ENCODE peak calls at places on chromosomes 13 and 19, in seven cellular contexts. Y is neural progenitor cell, R is fibroblast of lung, B is astrocyte, Q is PC-9, E is PC-3, C is OCI-LY7. T is an unnamed sample.

GRCh38 chr13:76879211-76879875 is 6.9 kb downstream of the KCTD12 start:
- DNase-seq in Q (no peak), Y (no peak), E (peak; percentile 65), C (no peak), B (peak; percentile 64), R (peak; percentile 82), T (no peak)

GRCh38 chr13:40457844-40458243 is 208.6 kb downstream of the FOXO1 start:
- DNase-seq in C (no peak), E (no peak), Q (no peak), B (no peak), Y (no peak), R (no peak), T (no peak)

GRCh38 chr19:2062770-2063169 is 11.7 kb upstream of the MKNK2 start:
- DNase-seq in Q (no peak), C (no peak), R (no peak), E (no peak), Y (no peak), B (no peak), T (no peak)

GRCh38 chr19:48611872-48612271 is 3.0 kb downstream of the FAM83E start:
- DNase-seq in Q (no peak), C (no peak), E (no peak), R (no peak), B (no peak), Y (no peak), T (no peak)

GRCh38 chr19:29831041-29831548 is 19.3 kb downstream of the CCNE1 start:
- DNase-seq in C (no peak), R (no peak), Q (peak; percentile 66), Y (no peak), B (no peak), E (peak; percentile 66), T (peak; percentile 66)

GRCh38 chr13:33678906-33679657 is 138.9 kb upstream of the RFC3 start:
- DNase-seq in C (no peak), Q (peak; percentile 41), R (peak; percentile 34), E (peak; percentile 90), B (peak; percentile 83), Y (no peak), T (no peak)

GRCh38 chr19:7731218-7731595 is 703 bp downstream of the CLEC4G start:
- DNase-seq in Q (no peak), Y (no peak), B (no peak), C (no peak), R (no peak), E (no peak), T (no peak)

GRCh38 chr19:46111376-46111775 is 13.1 kb downstream of the IGFL3 start:
- DNase-seq in C (no peak), Y (no peak), Q (no peak), B (no peak), E (no peak), R (no peak), T (no peak)

GRCh38 chr19:5558101-5558621 is 9.6 kb downstream of the TINCR start:
- DNase-seq in Q (no peak), Y (no peak), C (no peak), E (no peak), R (no peak), B (no peak), T (no peak)

GRCh38 chr13:59671853-59672252 is 491.9 kb downstream of the DIAPH3 start:
- DNase-seq in B (no peak), C (no peak), R (peak; percentile 26), E (no peak), Y (no peak), Q (no peak), T (no peak)

GRCh38 chr13:97982286-97982685 is 28.8 kb downstream of the IPO5 start:
- DNase-seq in E (no peak), C (no peak), B (peak; percentile 54), Y (no peak), Q (no peak), R (peak; percentile 16), T (no peak)

GRCh38 chr13:60312851-60313505 is 84.0 kb upstream of the TDRD3 start:
- DNase-seq in B (peak; percentile 61), Q (no peak), Y (no peak), R (no peak), C (no peak), E (no peak), T (no peak)

GRCh38 chr13:36815069-36815468 is 4.0 kb upstream of the RFXAP start:
- DNase-seq in C (peak; percentile 45), R (peak; percentile 8), B (no peak), Y (no peak), Q (no peak), E (peak; percentile 36), T (no peak)

GRCh38 chr13:50369646-50370045 is 354.4 kb downstream of the KCNRG start:
- DNase-seq in C (no peak), Y (no peak), E (no peak), R (no peak), Q (no peak), B (no peak), T (no peak)

GRCh38 chr13:50361282-50361681 is 346.0 kb downstream of the KCNRG start:
- DNase-seq in E (no peak), C (no peak), Y (no peak), B (no peak), Q (no peak), R (no peak), T (no peak)

GRCh38 chr13:50366488-50367174 is 351.4 kb downstream of the KCNRG start:
- DNase-seq in E (peak; percentile 16), Q (no peak), R (no peak), B (no peak), Y (no peak), C (no peak), T (no peak)

GRCh38 chr13:50365300-50365682 is 350.0 kb downstream of the KCNRG start:
- DNase-seq in C (peak; percentile 48), Q (no peak), R (no peak), E (no peak), Y (no peak), B (no peak), T (no peak)

DNA sequence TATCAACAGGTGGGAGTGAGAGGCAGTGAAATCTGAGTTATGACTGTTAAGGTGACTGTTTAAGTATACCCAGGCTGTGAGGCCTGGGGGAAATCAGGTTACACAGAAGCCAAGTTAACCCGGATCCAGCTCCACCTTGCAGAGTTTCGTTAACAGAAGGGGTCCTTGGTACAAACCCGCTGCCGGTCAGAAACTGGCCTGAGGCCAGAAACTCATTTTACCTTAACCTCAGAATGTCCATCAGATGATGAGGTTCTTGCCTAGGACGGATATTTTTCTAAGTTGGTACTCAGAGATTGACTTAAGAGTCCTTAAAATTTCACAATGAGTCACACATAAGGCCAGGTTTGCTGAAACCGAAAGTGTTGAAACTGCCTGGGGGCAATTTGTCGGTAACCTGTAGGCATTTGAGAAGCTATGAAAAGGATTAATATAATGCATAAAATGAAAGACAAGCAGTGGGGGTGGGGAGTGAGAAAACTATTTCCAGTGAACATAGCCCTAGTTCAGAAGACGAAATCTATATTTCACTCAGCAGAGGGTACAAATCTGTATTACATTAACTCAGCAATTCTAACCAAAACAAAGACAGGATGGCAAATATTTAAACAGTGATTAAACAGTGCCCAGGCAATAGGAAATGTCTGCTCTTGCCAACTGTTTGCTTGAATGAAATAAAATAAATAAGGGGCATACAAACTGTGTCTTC is 350.6 kb downstream of the KCNRG start:
- DNase-seq in C (peak; percentile 56), B (no peak), Q (peak; percentile 73), E (peak; percentile 76), Y (no peak), R (no peak), T (no peak)
- H3K4me3 ChIP-seq in C (peak overlapping the region; percentile 51), B (no peak overlapping the region), Q (peak overlapping the region; percentile 45), E (peak overlapping the region; percentile 57), Y (no peak overlapping the region), R (no peak overlapping the region), T (no peak overlapping the region)

GRCh38 chr13:27423333-27423732 is 1.1 kb upstream of the GTF3A start:
- DNase-seq in R (no peak), E (no peak), Q (no peak), Y (no peak), B (no peak), C (no peak), T (no peak)

GRCh38 chr13:27427663-27428062 is 3.2 kb downstream of the GTF3A start:
- DNase-seq in E (no peak), R (no peak), Y (no peak), B (no peak), C (no peak), Q (no peak), T (no peak)

GRCh38 chr13:27425918-27426630 is 1.7 kb downstream of the GTF3A start:
- DNase-seq in B (peak; percentile 77), E (peak; percentile 87), Y (peak; percentile 67), Q (peak; percentile 67), C (peak; percentile 86), R (peak; percentile 75), T (peak; percentile 67)

GRCh38 chr13:27424246-27425150 is at the start of gene GTF3A:
- DNase-seq in Q (peak; percentile 83), R (peak; percentile 84), Y (peak; percentile 92), E (peak; percentile 88), B (peak; percentile 59), C (peak; percentile 91), T (peak; percentile 30)

DNA sequence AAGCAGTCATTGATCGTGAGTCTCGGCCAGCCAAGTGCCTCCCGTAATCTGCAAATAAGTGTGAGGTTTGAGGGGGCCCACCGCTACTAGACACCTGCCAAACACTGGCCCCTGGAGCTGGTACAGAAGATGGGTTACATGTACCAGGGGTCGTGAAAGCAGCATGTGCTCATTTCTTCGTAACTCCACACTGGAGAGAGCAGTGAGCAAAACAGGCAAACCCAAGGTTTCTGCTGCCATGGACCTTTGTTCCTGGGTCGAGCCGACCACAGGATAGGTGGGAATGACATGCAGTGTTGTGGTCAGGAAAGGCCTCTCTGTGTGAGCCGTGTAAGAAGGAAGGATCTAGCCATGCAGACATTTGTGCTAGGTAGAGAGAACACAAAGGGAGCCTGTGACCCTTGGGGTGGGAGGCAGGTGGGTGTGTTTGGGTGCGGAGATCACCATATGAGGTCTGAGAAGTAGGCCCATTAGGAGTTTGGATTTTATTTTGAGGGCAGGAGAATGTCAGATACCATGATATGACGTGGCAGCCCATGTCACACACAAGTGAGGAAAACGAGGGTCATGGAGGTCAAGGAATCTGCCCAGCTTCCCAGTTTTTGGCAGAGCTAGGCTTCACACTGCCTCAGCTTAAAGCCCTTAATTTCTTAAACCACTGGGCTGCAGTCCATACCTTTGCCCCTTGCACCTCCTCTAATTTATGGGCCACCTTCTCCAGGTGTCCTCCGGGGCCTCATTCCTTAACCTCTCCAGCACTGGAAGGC is 915 bp downstream of the GTF3A start:
- DNase-seq in C (peak; percentile 22), Y (no peak), R (no peak), Q (peak; percentile 3), E (peak; percentile 4), B (peak; percentile 6), T (no peak)
- H3K79me2 ChIP-seq in C (peaks cover 55% of the 10 kb centered on the region), Y (peaks cover 21% of the 10 kb centered on the region), R (peaks cover 22% of the 10 kb centered on the region), Q (peaks cover 49% of the 10 kb centered on the region), E (peaks cover 52% of the 10 kb centered on the region), B (peaks cover 41% of the 10 kb centered on the region), T (peaks cover 22% of the 10 kb centered on the region)

DNA sequence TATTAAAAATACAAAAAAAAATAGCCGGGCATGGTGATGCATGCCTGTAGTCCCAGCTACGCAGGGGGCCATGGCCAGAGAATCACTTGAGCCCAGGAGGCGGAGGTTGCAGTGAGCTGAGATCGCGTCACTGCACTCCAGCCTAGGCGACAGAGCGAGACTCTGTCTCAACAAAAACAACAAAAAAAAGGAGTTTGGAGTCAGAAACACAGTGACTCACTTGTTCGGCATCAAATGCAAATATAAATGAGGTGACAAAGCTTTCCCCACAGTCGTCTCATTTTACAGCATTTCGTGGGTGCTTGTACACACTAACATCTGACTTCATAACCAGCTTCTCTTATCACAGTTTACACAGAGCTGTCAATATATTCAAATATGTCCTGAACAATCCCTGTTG is 11.0 kb downstream of the ZNF665 start:
- DNase-seq in E (peak; percentile 59), C (no peak), B (peak; percentile 91), Y (no peak), R (peak; percentile 74), Q (peak; percentile 15), T (no peak)
- H3K9me3 ChIP-seq in E (peaks cover 5% of the 10 kb centered on the region), C (no peaks in the 10 kb centered on the region), B (peaks cover 6% of the 10 kb centered on the region), Y (no peaks in the 10 kb centered on the region), R (no peaks in the 10 kb centered on the region), Q (peaks cover 25% of the 10 kb centered on the region), T (peaks cover 2% of the 10 kb centered on the region)

GRCh38 chr19:18594824-18595373 is 6.3 kb downstream of the REX1BD start:
- DNase-seq in Y (peak; percentile 33), E (no peak), Q (no peak), C (no peak), B (no peak), R (no peak), T (no peak)
- H3K4me3 ChIP-seq in Y (peak overlapping the region; percentile 55), E (peak overlapping the region; percentile 66), Q (peak overlapping the region; percentile 54), C (peak overlapping the region; percentile 62), B (no peak overlapping the region), R (peak overlapping the region; percentile 38), T (peak overlapping the region; percentile 20)